ENCODE peak calls at places on chromosome 11, in six cellular contexts. One of them, this sample, is unnamed.

GRCh38 chr11:114987171-114987760 is 308.9 kb downstream of the NXPE2 start:
- DNase-seq in cardiac fibroblast: no peak
- DNase-seq in T-helper 2 cell: no peak
- DNase-seq in right cardiac atrium: no peak
- DNase-seq in activated B cell treated with CpG ODN at 0.5 μM for 24 hours: no peak
- DNase-seq in caudate nucleus: no peak
- DNase-seq in this sample: no peak

GRCh38 chr11:3155691-3156258 is 9.3 kb downstream of the OSBPL5 start:
- DNase-seq in caudate nucleus: no peak
- DNase-seq in T-helper 2 cell: no peak
- DNase-seq in cardiac fibroblast: peak
- DNase-seq in activated B cell treated with CpG ODN at 0.5 μM for 24 hours: no peak
- DNase-seq in right cardiac atrium: peak
- DNase-seq in this sample: no peak

GRCh38 chr11:8777907-8778767 is 95.5 kb downstream of the RPL27A start:
- DNase-seq in activated B cell treated with CpG ODN at 0.5 μM for 24 hours: no peak
- DNase-seq in T-helper 2 cell: no peak
- DNase-seq in cardiac fibroblast: peak
- DNase-seq in caudate nucleus: no peak
- DNase-seq in right cardiac atrium: peak
- DNase-seq in this sample: no peak

GRCh38 chr11:97909544-97910394 is 1111.0 kb upstream of the CNTN5 start:
- DNase-seq in cardiac fibroblast: peak
- DNase-seq in T-helper 2 cell: no peak
- DNase-seq in caudate nucleus: no peak
- DNase-seq in right cardiac atrium: no peak
- DNase-seq in activated B cell treated with CpG ODN at 0.5 μM for 24 hours: no peak
- DNase-seq in this sample: no peak

GRCh38 chr11:122091850-122092249 is 24.2 kb downstream of the BLID start:
- DNase-seq in T-helper 2 cell: no peak
- DNase-seq in right cardiac atrium: no peak
- DNase-seq in activated B cell treated with CpG ODN at 0.5 μM for 24 hours: no peak
- DNase-seq in caudate nucleus: no peak
- DNase-seq in cardiac fibroblast: no peak
- DNase-seq in this sample: no peak

GRCh38 chr11:5737091-5737490 is 843 bp downstream of the OR56B1 start:
- DNase-seq in right cardiac atrium: no peak
- DNase-seq in activated B cell treated with CpG ODN at 0.5 μM for 24 hours: no peak
- DNase-seq in cardiac fibroblast: peak
- DNase-seq in caudate nucleus: no peak
- DNase-seq in T-helper 2 cell: no peak
- DNase-seq in this sample: no peak

GRCh38 chr11:119345685-119346084 is 820 bp downstream of the MFRP start:
- DNase-seq in cardiac fibroblast: no peak
- DNase-seq in caudate nucleus: no peak
- DNase-seq in T-helper 2 cell: no peak
- DNase-seq in activated B cell treated with CpG ODN at 0.5 μM for 24 hours: no peak
- DNase-seq in right cardiac atrium: no peak
- DNase-seq in this sample: no peak

GRCh38 chr11:72478596-72479143 is 44.3 kb upstream of the CLPB start:
- DNase-seq in T-helper 2 cell: no peak
- DNase-seq in caudate nucleus: no peak
- DNase-seq in cardiac fibroblast: no peak
- DNase-seq in right cardiac atrium: no peak
- DNase-seq in activated B cell treated with CpG ODN at 0.5 μM for 24 hours: no peak
- DNase-seq in this sample: no peak

GRCh38 chr11:112212710-112213109 is 13.5 kb upstream of the PTS start:
- DNase-seq in activated B cell treated with CpG ODN at 0.5 μM for 24 hours: no peak
- DNase-seq in caudate nucleus: no peak
- DNase-seq in right cardiac atrium: no peak
- DNase-seq in cardiac fibroblast: peak
- DNase-seq in T-helper 2 cell: no peak
- DNase-seq in this sample: no peak

GRCh38 chr11:77071077-77071476 is 4.3 kb downstream of the CAPN5 start:
- DNase-seq in T-helper 2 cell: no peak
- DNase-seq in activated B cell treated with CpG ODN at 0.5 μM for 24 hours: no peak
- DNase-seq in right cardiac atrium: peak
- DNase-seq in cardiac fibroblast: no peak
- DNase-seq in caudate nucleus: no peak
- DNase-seq in this sample: no peak

GRCh38 chr11:20134991-20135736 is 25.1 kb downstream of the DBX1 start:
- DNase-seq in cardiac fibroblast: no peak
- DNase-seq in activated B cell treated with CpG ODN at 0.5 μM for 24 hours: no peak
- DNase-seq in T-helper 2 cell: no peak
- DNase-seq in caudate nucleus: no peak
- DNase-seq in right cardiac atrium: no peak
- DNase-seq in this sample: no peak

This sample was measured in frontal cortex.